ENCODE peak calls at places on chromosomes 11 and 22, in eight cellular contexts. O is H54, Q is lower leg skin, C is heart left ventricle, N is uterus, W is endothelial cell of umbilical vein, J is spleen, H is IMR-90. M is an unnamed sample.

GRCh38 chr11:12995211-12995610 is 13.9 kb upstream of the RASSF10 start:
- DNase-seq in Q (no peak), N (no peak), C (no peak), O (no peak), W (no peak), H (no peak), J (no peak), M (no peak)

GRCh38 chr22:40855960-40856512 is 403 bp downstream of the ST13 start:
- DNase-seq in Q (no peak), N (no peak), W (peak), J (peak), H (peak), O (peak), C (peak), M (peak)

GRCh38 chr11:64210301-64211020 is 3.9 kb downstream of the FERMT3 start:
- DNase-seq in W (no peak), H (no peak), Q (no peak), C (peak), O (no peak), N (no peak), J (no peak), M (no peak)

GRCh38 chr22:16783930-16784354 is 41.3 kb downstream of the XKR3 start:
- DNase-seq in H (no peak), Q (no peak), W (no peak), O (no peak), C (no peak), N (no peak), J (no peak), M (no peak)

GRCh38 chr11:65224939-65225283 is 36.9 kb upstream of the POLA2 start:
- DNase-seq in C (peak), J (no peak), W (peak), Q (no peak), N (peak), H (peak), O (peak), M (no peak)

GRCh38 chr11:134246100-134246499 is 7.1 kb downstream of the THYN1 start:
- DNase-seq in W (no peak), O (no peak), H (no peak), N (no peak), J (no peak), C (no peak), Q (no peak), M (no peak)

GRCh38 chr11:44823920-44824704 is 97.3 kb downstream of the TSPAN18 start:
- DNase-seq in O (no peak), W (peak), N (no peak), H (no peak), C (no peak), Q (no peak), J (peak), M (no peak)

GRCh38 chr11:27013741-27014415 is 20.0 kb downstream of the FIBIN start:
- DNase-seq in W (no peak), J (no peak), Q (no peak), N (no peak), C (no peak), O (no peak), H (peak), M (no peak)

GRCh38 chr11:34203377-34203801 is 98.0 kb downstream of the NAT10 start:
- DNase-seq in J (no peak), C (no peak), N (no peak), Q (no peak), W (no peak), H (no peak), O (no peak), M (no peak)

GRCh38 chr11:7418061-7418460 is 67.2 kb upstream of the OLFML1 start:
- DNase-seq in O (no peak), C (no peak), Q (no peak), J (no peak), W (no peak), H (no peak), N (no peak), M (no peak)

GRCh38 chr11:33868646-33869461 is 23.0 kb downstream of the LMO2 start:
- DNase-seq in H (no peak), Q (peak), O (no peak), N (no peak), C (peak), J (peak), W (no peak), M (peak)

GRCh38 chr11:6129011-6129410 is 21.5 kb downstream of the OR56B4 start:
- DNase-seq in C (no peak), N (no peak), H (no peak), Q (no peak), J (no peak), W (no peak), O (no peak), M (no peak)

GRCh38 chr11:75425422-75425821 is 7.6 kb downstream of the KLHL35 start:
- DNase-seq in W (no peak), Q (no peak), C (no peak), H (no peak), O (no peak), N (no peak), J (peak), M (no peak)

GRCh38 chr11:115330693-115331482 is 173.3 kb downstream of the CADM1 start:
- DNase-seq in W (no peak), H (no peak), J (no peak), Q (no peak), O (no peak), N (no peak), C (no peak), M (no peak)

GRCh38 chr22:26679003-26679629 is 21.7 kb downstream of the MIAT start:
- DNase-seq in C (peak), W (peak), N (peak), O (peak), Q (peak), H (peak), J (peak), M (peak)

GRCh38 chr11:9982127-9982795 is 311.8 kb downstream of the SBF2 start:
- DNase-seq in N (no peak), J (no peak), C (no peak), O (peak), Q (no peak), W (peak), H (no peak), M (no peak)

GRCh38 chr22:37163618-37164534 is 14.2 kb upstream of the IL2RB start:
- DNase-seq in O (no peak), N (no peak), C (no peak), Q (no peak), W (no peak), H (no peak), J (peak), M (peak)

GRCh38 chr22:45533731-45534130 is 31.0 kb downstream of the FBLN1 start:
- DNase-seq in W (no peak), Q (no peak), O (no peak), C (no peak), J (no peak), N (no peak), H (no peak), M (no peak)

GRCh38 chr22:23547818-23548500 is 32.1 kb downstream of the IGLL1 start:
- DNase-seq in Q (no peak), O (no peak), C (no peak), N (no peak), W (no peak), H (no peak), J (peak), M (no peak)

GRCh38 chr11:19525276-19525675 is 187.4 kb upstream of the NAV2 start:
- DNase-seq in C (no peak), Q (no peak), O (no peak), N (no peak), W (no peak), J (no peak), H (no peak), M (no peak)

GRCh38 chr11:78810489-78811090 is 235.9 kb upstream of the NARS2 start:
- DNase-seq in H (no peak), W (no peak), Q (no peak), N (no peak), O (no peak), C (no peak), J (no peak), M (no peak)

GRCh38 chr11:68567553-68567952 is 107.0 kb downstream of the PPP6R3 start:
- DNase-seq in H (no peak), C (no peak), W (no peak), O (no peak), J (no peak), Q (no peak), N (no peak), M (no peak)

GRCh38 chr11:68563454-68563853 is 102.9 kb downstream of the PPP6R3 start:
- DNase-seq in W (no peak), O (no peak), N (no peak), J (no peak), C (no peak), H (no peak), Q (no peak), M (no peak)

GRCh38 chr11:68560216-68560615 is 99.7 kb downstream of the PPP6R3 start:
- DNase-seq in Q (no peak), C (no peak), N (no peak), J (no peak), O (no peak), H (no peak), W (peak), M (no peak)

GRCh38 chr11:68565768-68566167 is 105.2 kb downstream of the PPP6R3 start:
- DNase-seq in O (no peak), N (no peak), W (no peak), Q (no peak), C (no peak), J (no peak), H (no peak), M (no peak)

DNA sequence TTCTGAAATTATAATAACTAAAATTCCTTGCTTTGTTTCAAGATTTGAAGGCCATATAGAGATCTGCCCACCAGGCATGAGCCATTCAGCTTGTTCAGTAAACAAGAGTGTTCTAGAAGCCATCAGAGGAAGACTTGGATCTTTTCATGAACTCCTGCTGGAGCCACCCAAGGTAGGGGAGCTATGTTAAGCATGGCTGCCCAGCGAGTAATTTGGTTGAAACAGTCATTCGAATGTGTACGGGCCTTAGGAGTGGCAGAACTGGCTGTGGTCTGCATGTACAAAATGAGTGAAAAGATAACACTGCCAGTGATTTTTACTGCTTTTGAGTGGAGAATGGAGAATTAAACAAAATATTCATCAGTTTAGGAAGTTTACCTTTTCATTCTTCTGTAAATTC is 103.7 kb downstream of the PPP6R3 start:
- DNase-seq in N (no peak), H (no peak), W (no peak), C (no peak), Q (no peak), J (no peak), O (no peak), M (no peak)
- TF ChIP-seq POLR2A in N (no peak), H (no peak), W (no peak), C (no peak), Q (no peak), J (no peak), O (no peak), M (no peak)

DNA sequence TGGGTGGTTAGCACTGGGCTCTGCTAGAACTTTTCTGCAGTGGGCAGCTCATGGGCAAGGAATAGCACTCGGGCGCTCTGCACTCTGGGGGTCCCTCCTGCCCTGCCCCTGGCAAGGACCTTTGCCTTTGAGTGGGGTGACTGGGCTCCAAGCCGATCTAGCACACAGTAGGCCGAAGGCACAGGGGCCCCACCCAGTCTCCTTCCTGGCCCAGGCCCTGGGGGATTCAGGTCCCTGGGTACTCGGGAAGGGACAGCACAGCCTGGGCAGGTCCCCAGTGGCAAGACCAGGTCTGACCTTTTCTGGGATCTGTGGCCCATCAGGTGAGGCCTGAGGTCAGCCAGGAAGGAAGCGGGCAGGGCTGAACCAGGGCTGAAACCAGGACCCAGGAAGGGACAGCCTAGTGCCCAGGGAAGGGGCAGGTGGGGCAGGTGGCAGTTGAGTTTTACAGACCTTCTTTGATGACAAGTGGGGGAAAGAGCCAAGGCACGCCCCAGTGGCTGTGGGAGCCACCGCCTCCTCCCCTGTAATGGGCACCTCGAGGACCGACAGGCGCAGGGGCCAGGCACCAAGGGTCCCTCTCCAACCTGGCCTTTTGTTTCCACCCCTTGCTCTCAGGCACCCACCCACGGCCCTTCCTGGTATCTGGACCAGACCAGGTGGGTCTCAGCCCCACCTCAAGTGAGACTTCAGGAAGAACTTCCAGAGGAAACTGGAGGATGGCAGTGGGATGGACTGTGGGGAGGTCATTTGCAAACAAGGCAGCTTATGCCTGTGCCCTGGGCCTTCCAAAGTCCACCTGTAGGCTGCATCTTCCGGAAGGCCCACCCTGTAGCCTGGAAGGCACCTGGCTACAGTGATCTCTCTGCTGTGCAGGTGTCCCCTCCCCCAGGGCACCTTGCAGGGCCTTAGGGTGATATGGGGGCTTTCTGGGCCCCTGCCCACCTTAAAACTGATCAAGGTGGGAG is 883 bp upstream of the AIFM3 start:
- DNase-seq in W (no peak), H (no peak), N (no peak), J (peak), C (no peak), Q (no peak), O (no peak), M (no peak)
- TF ChIP-seq POLR2A in W (no peak), H (no peak), N (no peak), J (no peak), C (no peak), Q (no peak), O (no peak), M (no peak)

GRCh38 chr11:120517390-120518315 is 6.1 kb downstream of the GRIK4 start:
- DNase-seq in J (peak), H (peak), W (peak), O (no peak), Q (peak), C (no peak), N (no peak), M (no peak)
- TF ChIP-seq POLR2A in J (no peak), H (no peak), W (no peak), O (no peak), Q (no peak), C (no peak), N (no peak), M (no peak)

GRCh38 chr22:43110444-43110926 is at the start of gene BIK:
- DNase-seq in J (peak), H (no peak), W (peak), Q (no peak), N (no peak), O (no peak), C (peak), M (peak)
- TF ChIP-seq POLR2A in J (no peak), H (no peak), W (no peak), Q (no peak), N (no peak), O (no peak), C (no peak), M (no peak)

GRCh38 chr11:14346303-14346702 is 12.7 kb downstream of the RRAS2 start:
- DNase-seq in Q (no peak), O (no peak), N (no peak), W (no peak), H (no peak), J (no peak), C (no peak), M (no peak)

GRCh38 chr11:14347494-14347893 is 11.5 kb downstream of the RRAS2 start:
- DNase-seq in W (no peak), C (no peak), H (no peak), N (no peak), O (no peak), J (no peak), Q (no peak), M (no peak)

GRCh38 chr11:14347991-14348390 is 11.0 kb downstream of the RRAS2 start:
- DNase-seq in H (no peak), J (no peak), Q (no peak), O (no peak), C (no peak), W (no peak), N (no peak), M (no peak)

GRCh38 chr11:14350215-14350614 is 8.8 kb downstream of the RRAS2 start:
- DNase-seq in Q (no peak), J (no peak), C (no peak), W (no peak), H (no peak), O (no peak), N (no peak), M (no peak)

GRCh38 chr11:14350716-14351238 is 8.2 kb downstream of the RRAS2 start:
- DNase-seq in J (no peak), W (no peak), N (no peak), O (no peak), H (peak), C (no peak), Q (no peak), M (no peak)
- TF ChIP-seq POLR2A in J (no peak), W (no peak), N (no peak), O (no peak), H (no peak), C (no peak), Q (no peak), M (no peak)

DNA sequence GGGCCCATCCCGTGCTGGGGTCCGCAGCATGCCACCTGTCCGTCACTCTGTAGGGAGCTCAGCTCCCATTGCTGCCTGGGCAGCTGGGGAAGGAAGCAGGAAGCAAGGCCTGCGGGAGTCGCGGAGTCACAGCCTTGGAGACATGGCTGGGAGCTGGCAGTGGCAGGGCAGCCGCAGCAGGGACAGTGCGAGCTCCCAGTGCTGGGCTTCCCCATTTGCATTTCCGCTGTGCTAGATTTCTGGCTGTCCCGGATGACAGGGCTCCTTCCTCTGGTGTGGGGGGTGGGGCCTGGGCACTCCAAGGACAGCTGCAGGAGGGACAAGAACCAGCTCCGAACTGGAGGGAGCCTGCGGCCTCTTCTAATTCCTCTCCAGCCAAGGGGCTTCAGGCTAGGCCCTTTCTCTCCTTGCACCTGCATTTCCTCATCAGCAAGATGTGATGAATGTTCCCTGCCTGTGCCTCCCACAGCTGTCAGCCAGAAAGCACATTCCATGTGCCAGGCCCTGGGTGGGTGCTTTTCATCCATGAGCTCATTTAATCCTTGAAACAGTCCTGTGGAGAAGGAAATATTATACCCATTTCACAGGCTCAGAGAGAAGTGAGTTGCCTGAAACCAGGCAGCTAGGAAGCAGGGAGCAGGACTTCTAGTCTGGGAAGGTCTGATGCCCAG is 48.0 kb downstream of the MYO7A start:
- DNase-seq in O (no peak), H (no peak), J (peak), N (no peak), C (peak), W (no peak), Q (no peak), M (no peak)
- TF ChIP-seq POLR2A in O (no peak), H (no peak), J (no peak), N (no peak), C (no peak), W (no peak), Q (no peak), M (no peak)

DNA sequence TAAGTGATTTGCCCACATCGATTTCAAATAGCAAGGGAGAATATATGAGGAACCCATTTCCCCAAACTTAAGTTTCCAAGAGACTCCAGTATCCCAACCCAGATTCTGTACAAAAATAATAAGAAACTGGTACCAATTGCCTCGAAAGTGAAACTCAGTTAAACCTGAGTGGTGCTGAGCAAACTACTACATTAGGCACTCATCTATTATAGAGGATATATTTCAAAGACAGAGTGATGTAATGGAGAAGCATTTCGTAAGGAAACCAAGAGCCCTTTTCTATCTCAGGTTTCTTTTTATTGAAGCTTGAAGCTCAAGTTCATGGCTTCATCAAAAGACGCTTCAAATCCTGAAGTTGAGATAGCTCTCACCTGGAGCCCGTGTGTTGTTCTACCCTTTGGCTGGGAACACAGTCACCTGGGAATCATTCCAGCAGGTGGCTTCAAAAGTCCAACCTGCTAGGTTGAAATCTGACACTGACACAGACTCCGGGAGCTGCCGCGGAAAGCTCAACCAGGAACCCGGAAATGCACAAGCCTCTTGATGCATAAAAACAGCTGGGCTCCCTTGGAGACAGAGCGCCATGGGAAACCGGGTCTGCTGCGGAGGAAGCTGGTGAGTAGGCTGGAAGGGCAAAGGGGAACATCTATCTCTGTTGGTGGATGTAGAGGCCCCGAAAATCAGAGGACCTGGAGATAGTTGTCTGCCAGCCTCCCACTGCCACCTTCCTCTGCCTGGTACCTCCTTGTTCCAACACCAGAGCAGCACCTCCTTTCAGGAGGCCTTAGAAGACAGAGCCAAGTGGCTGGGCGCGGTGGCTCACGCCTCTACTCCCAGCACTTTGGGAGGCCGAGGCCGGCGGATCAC is at the start of gene C11orf52:
- DNase-seq in C (no peak), H (peak), J (no peak), N (no peak), W (peak), Q (no peak), O (no peak), M (no peak)
- TF ChIP-seq POLR2A in C (no peak), H (no peak), J (no peak), N (no peak), W (no peak), Q (no peak), O (no peak), M (no peak)

GRCh38 chr11:117009905-117010605 is 88.2 kb downstream of the SIK3 start:
- DNase-seq in H (no peak), N (no peak), W (no peak), C (no peak), O (no peak), Q (no peak), J (no peak), M (no peak)
- TF ChIP-seq POLR2A in H (no peak), N (no peak), W (no peak), C (no peak), O (no peak), Q (no peak), J (no peak), M (no peak)